ENCODE peak calls at places on chromosomes 11 and 22, in seven cellular contexts. Y is pancreas; R is neuronal stem cell; L is CD8-positive, alpha-beta T cell; P is neural progenitor cell; K is esophagus muscularis mucosa; X is GM23338. T is an unnamed sample.

GRCh38 chr11:2534131-2534956 is 89.5 kb downstream of the KCNQ1 start:
- DNase-seq in Y (no peak), R (no peak), L (no peak), P (no peak), K (no peak), X (peak; percentile 47), T (peak; percentile 28)

GRCh38 chr22:35258144-35258988 is 1.1 kb downstream of the HMGXB4 start:
- DNase-seq in Y (no peak), R (peak; percentile 49), L (no peak), P (peak; percentile 85), K (no peak), X (peak; percentile 75), T (peak; percentile 68)

GRCh38 chr22:22881116-22882032 is 6.2 kb upstream of the IGLL5 start:
- DNase-seq in Y (no peak), R (no peak), L (no peak), P (no peak), K (no peak), X (no peak), T (no peak)

GRCh38 chr11:45045692-45046471 is 95.2 kb upstream of the TP53I11 start:
- DNase-seq in Y (peak; percentile 6), R (no peak), L (peak; percentile 21), P (no peak), K (no peak), X (no peak), T (no peak)

GRCh38 chr22:17370036-17370765 is 941 bp downstream of the CECR2 start:
- DNase-seq in Y (no peak), R (no peak), L (no peak), P (peak; percentile 76), K (no peak), X (peak; percentile 51), T (peak; percentile 50)

GRCh38 chr11:63478896-63479295 is 12.1 kb downstream of the PLAAT5 start:
- DNase-seq in Y (peak; percentile 44), R (peak; percentile 49), L (peak; percentile 59), P (peak; percentile 71), K (no peak), X (peak; percentile 89), T (peak; percentile 56)

GRCh38 chr11:86574493-86575207 is 97.8 kb downstream of the ME3 start:
- DNase-seq in Y (no peak), R (no peak), L (no peak), P (no peak), K (peak; percentile 74), X (no peak), T (no peak)

GRCh38 chr22:37633693-37634504 is 5.6 kb upstream of the SH3BP1 start:
- DNase-seq in Y (peak; percentile 47), R (peak; percentile 61), L (peak; percentile 65), P (peak; percentile 82), K (peak; percentile 94), X (peak; percentile 86), T (peak; percentile 93)

GRCh38 chr11:124889692-124890091 is 8.0 kb downstream of the ROBO4 start:
- DNase-seq in Y (no peak), R (no peak), L (no peak), P (no peak), K (no peak), X (no peak), T (no peak)

GRCh38 chr11:96037267-96037990 is 113.5 kb upstream of the MTMR2 start:
- DNase-seq in Y (no peak), R (no peak), L (no peak), P (no peak), K (no peak), X (no peak), T (no peak)

GRCh38 chr11:114354076-114354475 is 46.2 kb downstream of the C11orf71 start:
- DNase-seq in Y (no peak), R (no peak), L (no peak), P (no peak), K (no peak), X (no peak), T (no peak)

GRCh38 chr11:111694851-111695250 is 71.3 kb downstream of the PPP2R1B start:
- DNase-seq in Y (no peak), R (no peak), L (no peak), P (no peak), K (no peak), X (no peak), T (no peak)

GRCh38 chr11:3609416-3610265 is 32.2 kb downstream of the ART5 start:
- DNase-seq in Y (no peak), R (peak; percentile 54), L (peak; percentile 14), P (peak; percentile 61), K (no peak), X (peak; percentile 76), T (peak; percentile 68)

GRCh38 chr11:59822989-59823566 is 12.5 kb upstream of the MRPL16 start:
- DNase-seq in Y (peak; percentile 29), R (peak; percentile 30), L (peak; percentile 18), P (peak; percentile 66), K (no peak), X (peak; percentile 70), T (peak; percentile 52)

GRCh38 chr11:116224889-116225200 is 547.9 kb downstream of the BUD13 start:
- DNase-seq in Y (no peak), R (no peak), L (no peak), P (no peak), K (no peak), X (no peak), T (no peak)

GRCh38 chr22:20319041-20319744 is 667 bp downstream of the DGCR6L start:
- DNase-seq in Y (no peak), R (no peak), L (no peak), P (peak; percentile 66), K (peak; percentile 79), X (peak; percentile 65), T (peak; percentile 48)

GRCh38 chr11:48095779-48096470 is 115.6 kb downstream of the PTPRJ start:
- DNase-seq in Y (no peak), R (no peak), L (no peak), P (no peak), K (peak; percentile 26), X (no peak), T (no peak)

GRCh38 chr11:46560300-46561025 is 33.4 kb downstream of the AMBRA1 start:
- DNase-seq in Y (no peak), R (no peak), L (peak; percentile 21), P (no peak), K (no peak), X (no peak), T (no peak)

GRCh38 chr11:1287928-1288327 is 21.5 kb downstream of the TOLLIP start:
- DNase-seq in Y (no peak), R (no peak), L (no peak), P (no peak), K (no peak), X (no peak), T (no peak)

GRCh38 chr22:45462034-45462655 is 40.5 kb upstream of the FBLN1 start:
- DNase-seq in Y (no peak), R (no peak), L (no peak), P (no peak), K (no peak), X (peak; percentile 76), T (no peak)

DNA sequence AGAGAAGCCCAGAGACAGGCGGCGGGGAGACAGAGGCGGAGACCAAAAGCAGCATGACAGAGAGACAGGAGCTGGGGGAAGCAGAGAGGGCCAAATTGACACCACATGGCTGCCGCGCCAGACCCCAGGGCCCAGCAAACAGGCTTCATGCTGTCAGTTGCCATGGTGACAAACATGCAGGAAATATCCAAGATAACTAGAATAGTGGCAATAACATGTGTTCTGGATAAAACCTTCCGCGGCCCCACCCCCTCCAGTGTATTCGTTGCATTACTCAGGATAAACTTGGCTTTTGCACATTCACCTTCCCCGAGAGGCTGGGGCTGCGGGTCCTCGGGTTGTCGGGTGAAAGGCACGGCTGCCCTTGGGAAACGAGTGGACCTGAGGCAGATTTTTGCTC is 49.9 kb upstream of the CDON start:
- DNase-seq in Y (peak; percentile 20), R (no peak), L (no peak), P (no peak), K (no peak), X (no peak), T (no peak)
- H3K4me1 ChIP-seq in Y (peaks cover 27% of the 10 kb centered on the region), R (peaks cover 4% of the 10 kb centered on the region), L (no peaks in the 10 kb centered on the region), P (peaks cover 13% of the 10 kb centered on the region), K (peaks cover 56% of the 10 kb centered on the region), X (peaks cover 3% of the 10 kb centered on the region), T (peaks cover 65% of the 10 kb centered on the region)

GRCh38 chr11:72742522-72743320 is 9.5 kb downstream of the ARAP1 start:
- DNase-seq in Y (no peak), R (no peak), L (no peak), P (no peak), K (no peak), X (no peak), T (no peak)
- H3K4me1 ChIP-seq in Y (no peaks in the 10 kb centered on the region), R (peaks cover 5% of the 10 kb centered on the region), L (peaks cover 67% of the 10 kb centered on the region), P (peaks cover 10% of the 10 kb centered on the region), K (peaks cover 15% of the 10 kb centered on the region), X (peaks cover 23% of the 10 kb centered on the region), T (no peaks in the 10 kb centered on the region)

DNA sequence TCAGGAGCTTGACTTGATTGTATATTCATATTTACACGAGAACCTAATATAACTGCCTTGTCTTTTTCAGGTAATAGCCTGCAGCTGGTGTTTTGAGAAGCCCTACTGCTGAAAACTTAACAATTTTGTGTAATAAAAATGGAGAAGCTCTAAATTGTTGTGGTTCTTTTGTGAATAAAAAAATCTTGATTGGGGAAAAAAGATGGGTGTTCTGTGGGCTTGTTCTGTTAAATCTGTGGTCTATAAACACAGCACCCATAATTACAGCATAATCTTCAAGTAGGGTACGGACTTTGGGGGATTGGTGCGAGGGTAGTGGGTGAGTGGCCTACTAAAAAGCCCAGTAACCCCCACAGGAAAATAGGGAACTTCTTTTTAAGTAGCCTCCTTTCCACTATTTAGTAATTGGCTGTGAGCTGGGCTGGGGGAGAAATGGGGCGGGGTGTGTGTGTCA is 7.5 kb downstream of the MALAT1 start:
- DNase-seq in Y (no peak), R (no peak), L (no peak), P (no peak), K (no peak), X (peak; percentile 59), T (no peak)
- H3K4me1 ChIP-seq in Y (peaks cover 10% of the 10 kb centered on the region), R (peaks cover 2% of the 10 kb centered on the region), L (peaks cover 41% of the 10 kb centered on the region), P (peaks cover 7% of the 10 kb centered on the region), K (peaks cover 36% of the 10 kb centered on the region), X (peaks cover 25% of the 10 kb centered on the region), T (peaks cover 12% of the 10 kb centered on the region)

GRCh38 chr22:27989758-27990450 is 70.8 kb upstream of the PITPNB start:
- DNase-seq in Y (no peak), R (no peak), L (no peak), P (no peak), K (no peak), X (no peak), T (no peak)

GRCh38 chr22:27987557-27987956 is 68.5 kb upstream of the PITPNB start:
- DNase-seq in Y (no peak), R (no peak), L (no peak), P (no peak), K (no peak), X (no peak), T (peak; percentile 83)

GRCh38 chr22:27990451-27990840 is 71.4 kb upstream of the PITPNB start:
- DNase-seq in Y (no peak), R (no peak), L (no peak), P (no peak), K (no peak), X (no peak), T (no peak)

GRCh38 chr22:27986937-27987336 is 67.9 kb upstream of the PITPNB start:
- DNase-seq in Y (no peak), R (no peak), L (peak; percentile 4), P (no peak), K (no peak), X (no peak), T (no peak)

DNA sequence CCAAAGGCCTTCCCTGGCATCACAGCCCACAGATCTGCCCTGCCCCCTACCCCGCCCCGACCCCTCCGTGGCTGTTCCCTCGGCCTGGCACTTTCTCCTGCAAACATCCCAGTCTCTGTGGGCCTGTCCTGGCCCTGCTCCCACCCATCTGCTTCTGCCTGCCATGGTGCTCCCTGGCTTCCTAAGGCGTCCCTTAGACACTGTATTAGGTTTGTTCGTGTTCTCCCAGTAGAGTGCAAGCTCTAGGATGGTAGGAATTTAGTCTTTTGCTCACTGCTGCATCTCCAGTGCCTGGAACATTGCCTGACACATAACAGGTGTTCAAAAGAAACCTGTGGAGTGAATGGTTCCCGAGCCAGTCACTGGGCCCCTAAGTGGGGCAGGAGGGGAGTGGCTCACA is 69.6 kb upstream of the PITPNB start:
- DNase-seq in Y (no peak), R (no peak), L (no peak), P (no peak), K (no peak), X (no peak), T (no peak)
- H3K4me1 ChIP-seq in Y (no peaks in the 10 kb centered on the region), R (no peaks in the 10 kb centered on the region), L (peaks cover 3% of the 10 kb centered on the region), P (no peaks in the 10 kb centered on the region), K (peaks cover 17% of the 10 kb centered on the region), X (peaks cover 12% of the 10 kb centered on the region), T (peaks cover 11% of the 10 kb centered on the region)